ENCODE peak calls at places on chromosomes 5 and 9, in four cellular contexts. One of them, this sample, is unnamed.

GRCh38 chr5:134552301-134552700 is 26.8 kb downstream of the JADE2 start:
- DNase-seq in RWPE1: peak
- DNase-seq in neural crest cell: no peak
- DNase-seq in AG04449: peak
- DNase-seq in this sample: no peak

GRCh38 chr5:147567917-147568598 is 58.2 kb upstream of the DPYSL3 start:
- DNase-seq in neural crest cell: no peak
- DNase-seq in RWPE1: peak
- DNase-seq in AG04449: no peak
- DNase-seq in this sample: no peak

GRCh38 chr5:76718381-76718832 is 2.5 kb downstream of the F2R start:
- DNase-seq in RWPE1: no peak
- DNase-seq in AG04449: no peak
- DNase-seq in neural crest cell: no peak
- DNase-seq in this sample: no peak

GRCh38 chr5:87754009-87754757 is 341.5 kb upstream of the CCNH start:
- DNase-seq in RWPE1: no peak
- DNase-seq in neural crest cell: no peak
- DNase-seq in AG04449: no peak
- DNase-seq in this sample: no peak

GRCh38 chr9:19493174-19493811 is 84.5 kb downstream of the ACER2 start:
- DNase-seq in AG04449: no peak
- DNase-seq in RWPE1: peak
- DNase-seq in neural crest cell: peak
- DNase-seq in this sample: no peak

GRCh38 chr5:128597151-128597550 is 59.1 kb upstream of the FBN2 start:
- DNase-seq in RWPE1: no peak
- DNase-seq in AG04449: no peak
- DNase-seq in neural crest cell: no peak
- DNase-seq in this sample: no peak

GRCh38 chr5:91305640-91306039 is 77.5 kb downstream of the ARRDC3 start:
- DNase-seq in AG04449: no peak
- DNase-seq in neural crest cell: no peak
- DNase-seq in RWPE1: no peak
- DNase-seq in this sample: no peak

GRCh38 chr5:82347213-82347947 is 69.2 kb upstream of the RPS23 start:
- DNase-seq in RWPE1: no peak
- DNase-seq in AG04449: no peak
- DNase-seq in neural crest cell: peak
- DNase-seq in this sample: no peak

GRCh38 chr5:87020099-87020934 is 247.4 kb upstream of the RASA1 start:
- DNase-seq in neural crest cell: no peak
- DNase-seq in RWPE1: no peak
- DNase-seq in AG04449: no peak
- DNase-seq in this sample: no peak

GRCh38 chr9:15205632-15206243 is 101.3 kb downstream of the TTC39B start:
- DNase-seq in AG04449: no peak
- DNase-seq in neural crest cell: no peak
- DNase-seq in RWPE1: no peak
- DNase-seq in this sample: no peak

GRCh38 chr9:5608298-5609254 is 20.3 kb upstream of the RIC1 start:
- DNase-seq in neural crest cell: no peak
- DNase-seq in RWPE1: no peak
- DNase-seq in AG04449: no peak
- DNase-seq in this sample: no peak

GRCh38 chr5:170538970-170539586 is 35.3 kb downstream of the KCNIP1 start:
- DNase-seq in neural crest cell: no peak
- DNase-seq in AG04449: no peak
- DNase-seq in RWPE1: no peak
- DNase-seq in this sample: no peak

GRCh38 chr5:34748431-34748830 is 90.5 kb upstream of the TTC23L start:
- DNase-seq in neural crest cell: no peak
- DNase-seq in AG04449: no peak
- DNase-seq in RWPE1: no peak
- DNase-seq in this sample: no peak

GRCh38 chr9:121620777-121621437 is 30.5 kb upstream of the DAB2IP start:
- DNase-seq in RWPE1: peak
- DNase-seq in neural crest cell: peak
- DNase-seq in AG04449: no peak
- DNase-seq in this sample: no peak

GRCh38 chr9:76441551-76442322 is 17.2 kb upstream of the GCNT1 start:
- DNase-seq in AG04449: no peak
- DNase-seq in neural crest cell: no peak
- DNase-seq in RWPE1: no peak
- DNase-seq in this sample: no peak

GRCh38 chr5:6745706-6746217 is 32.5 kb downstream of the TENT4A start:
- DNase-seq in AG04449: no peak
- DNase-seq in neural crest cell: no peak
- DNase-seq in RWPE1: peak
- DNase-seq in this sample: no peak

GRCh38 chr5:127988149-127988755 is 95.3 kb upstream of the SLC12A2 start:
- DNase-seq in AG04449: peak
- DNase-seq in RWPE1: peak
- DNase-seq in neural crest cell: no peak
- DNase-seq in this sample: no peak

GRCh38 chr5:179296150-179296821 is 49.0 kb downstream of the ADAMTS2 start:
- DNase-seq in neural crest cell: no peak
- DNase-seq in AG04449: no peak
- DNase-seq in RWPE1: no peak
- DNase-seq in this sample: no peak

GRCh38 chr5:175321927-175322532 is 122.0 kb downstream of the DRD1 start:
- DNase-seq in RWPE1: peak
- DNase-seq in neural crest cell: peak
- DNase-seq in AG04449: no peak
- DNase-seq in this sample: no peak

GRCh38 chr9:101460965-101461364 is 25.4 kb upstream of the ALDOB start:
- DNase-seq in AG04449: no peak
- DNase-seq in neural crest cell: no peak
- DNase-seq in RWPE1: no peak
- DNase-seq in this sample: no peak

GRCh38 chr9:6715755-6716643 is 41.8 kb upstream of the KDM4C start:
- DNase-seq in neural crest cell: no peak
- DNase-seq in AG04449: no peak
- DNase-seq in RWPE1: no peak
- DNase-seq in this sample: no peak

GRCh38 chr5:103057208-103058130 is 62.5 kb downstream of the GIN1 start:
- DNase-seq in RWPE1: no peak
- DNase-seq in neural crest cell: no peak
- DNase-seq in AG04449: no peak
- DNase-seq in this sample: no peak

GRCh38 chr5:116557669-116558271 is 16.9 kb downstream of the SEMA6A start:
- DNase-seq in RWPE1: no peak
- DNase-seq in neural crest cell: no peak
- DNase-seq in AG04449: no peak
- DNase-seq in this sample: no peak

GRCh38 chr9:20178197-20178596 is 389.4 kb upstream of the SLC24A2 start:
- DNase-seq in RWPE1: no peak
- DNase-seq in neural crest cell: no peak
- DNase-seq in AG04449: no peak
- DNase-seq in this sample: no peak

GRCh38 chr5:38556599-38557308 is at the start of gene LIFR:
- DNase-seq in RWPE1: peak
- DNase-seq in neural crest cell: peak
- DNase-seq in AG04449: no peak
- DNase-seq in this sample: peak

GRCh38 chr9:82021198-82021597 is 32.6 kb downstream of the SPATA31D1 start:
- DNase-seq in neural crest cell: no peak
- DNase-seq in AG04449: peak
- DNase-seq in RWPE1: peak
- DNase-seq in this sample: no peak

GRCh38 chr5:40914835-40915234 is 5.5 kb downstream of the C7 start:
- DNase-seq in AG04449: no peak
- DNase-seq in RWPE1: no peak
- DNase-seq in neural crest cell: no peak
- DNase-seq in this sample: no peak

GRCh38 chr9:136826188-136826541 is 16.1 kb upstream of the AJM1 start:
- DNase-seq in neural crest cell: no peak
- DNase-seq in AG04449: no peak
- DNase-seq in RWPE1: no peak
- DNase-seq in this sample: no peak

GRCh38 chr5:43560128-43560527 is 3.3 kb upstream of the PAIP1 start:
- DNase-seq in AG04449: peak
- DNase-seq in neural crest cell: no peak
- DNase-seq in RWPE1: no peak
- DNase-seq in this sample: no peak

GRCh38 chr5:88653471-88653870 is 229.5 kb downstream of the MEF2C start:
- DNase-seq in neural crest cell: no peak
- DNase-seq in AG04449: no peak
- DNase-seq in RWPE1: no peak
- DNase-seq in this sample: no peak

GRCh38 chr5:104913840-104914239 is 1351.3 kb upstream of the NUDT12 start:
- DNase-seq in RWPE1: no peak
- DNase-seq in AG04449: no peak
- DNase-seq in neural crest cell: no peak
- DNase-seq in this sample: no peak

GRCh38 chr5:147782053-147783028 is at the start of gene JAKMIP2:
- DNase-seq in RWPE1: peak
- DNase-seq in AG04449: no peak
- DNase-seq in neural crest cell: peak
- DNase-seq in this sample: peak

GRCh38 chr5:33994845-33995244 is 10.4 kb upstream of the SLC45A2 start:
- DNase-seq in RWPE1: no peak
- DNase-seq in AG04449: peak
- DNase-seq in neural crest cell: no peak
- DNase-seq in this sample: no peak

GRCh38 chr9:137825324-137825991 is 52.1 kb upstream of the CACNA1B start:
- DNase-seq in neural crest cell: no peak
- DNase-seq in RWPE1: no peak
- DNase-seq in AG04449: no peak
- DNase-seq in this sample: no peak

DNA sequence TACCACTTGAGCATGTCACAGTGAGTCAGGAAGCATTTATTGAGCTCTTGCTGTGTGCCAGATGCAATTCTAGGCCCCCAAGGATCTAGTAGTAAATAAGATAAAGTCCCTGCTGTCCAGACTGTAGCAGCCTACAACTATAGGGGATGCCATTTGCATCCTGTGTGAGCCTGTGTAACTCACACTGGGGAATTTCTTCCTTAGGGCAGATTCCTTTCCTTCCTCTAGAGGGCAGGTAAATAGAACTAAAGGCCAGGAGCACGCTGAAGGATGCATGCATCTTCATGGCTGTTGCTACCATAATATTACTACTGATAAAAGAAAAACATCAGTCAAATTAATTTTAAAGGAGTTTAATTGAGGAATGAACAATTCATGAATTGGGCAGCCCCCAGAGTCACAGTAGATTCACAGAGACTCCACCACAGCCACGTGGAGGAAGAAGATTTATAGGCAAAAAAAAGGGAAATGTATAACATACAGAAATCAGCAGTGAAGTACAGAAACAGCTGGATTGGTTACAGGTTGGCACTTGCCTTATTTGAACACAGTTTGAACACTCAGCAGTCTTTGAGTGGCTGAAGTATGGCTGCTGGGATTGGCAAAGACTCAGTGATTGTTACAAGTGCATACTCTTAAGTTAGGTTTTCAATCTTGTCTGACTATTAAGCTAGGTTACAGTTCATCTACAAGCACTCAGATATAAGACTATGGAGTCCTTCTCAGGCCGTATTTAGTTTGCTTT is 98.9 kb downstream of the ACTL7B start:
- DNase-seq in RWPE1: peak
- DNase-seq in neural crest cell: no peak
- DNase-seq in AG04449: no peak
- DNase-seq in this sample: no peak
- TF ChIP-seq CTCF in RWPE1: no peak
- TF ChIP-seq CTCF in neural crest cell: peak
- TF ChIP-seq CTCF in AG04449: no peak
- TF ChIP-seq CTCF in this sample: peak

GRCh38 chr9:88990721-88991065 is 575 bp upstream of the S1PR3 start:
- DNase-seq in AG04449: no peak
- DNase-seq in neural crest cell: no peak
- DNase-seq in RWPE1: no peak
- DNase-seq in this sample: no peak
- TF ChIP-seq CTCF in AG04449: no peak
- TF ChIP-seq CTCF in neural crest cell: no peak
- TF ChIP-seq CTCF in RWPE1: no peak
- TF ChIP-seq CTCF in this sample: peak

GRCh38 chr5:160799160-160799559 is 52.9 kb downstream of the ATP10B start:
- DNase-seq in AG04449: no peak
- DNase-seq in neural crest cell: no peak
- DNase-seq in RWPE1: no peak
- DNase-seq in this sample: no peak

GRCh38 chr5:160805376-160805775 is 46.6 kb downstream of the ATP10B start:
- DNase-seq in RWPE1: no peak
- DNase-seq in AG04449: no peak
- DNase-seq in neural crest cell: no peak
- DNase-seq in this sample: no peak

GRCh38 chr5:160800375-160800774 is 51.6 kb downstream of the ATP10B start:
- DNase-seq in neural crest cell: no peak
- DNase-seq in AG04449: no peak
- DNase-seq in RWPE1: no peak
- DNase-seq in this sample: no peak

GRCh38 chr5:160797020-160797419 is 55.0 kb downstream of the ATP10B start:
- DNase-seq in neural crest cell: no peak
- DNase-seq in RWPE1: no peak
- DNase-seq in AG04449: no peak
- DNase-seq in this sample: no peak

GRCh38 chr5:160802567-160802966 is 49.4 kb downstream of the ATP10B start:
- DNase-seq in neural crest cell: no peak
- DNase-seq in AG04449: no peak
- DNase-seq in RWPE1: no peak
- DNase-seq in this sample: no peak
- TF ChIP-seq CTCF in neural crest cell: no peak
- TF ChIP-seq CTCF in AG04449: no peak
- TF ChIP-seq CTCF in RWPE1: no peak
- TF ChIP-seq CTCF in this sample: no peak

GRCh38 chr5:151520294-151520693 is 70.8 kb downstream of the FAT2 start:
- DNase-seq in RWPE1: no peak
- DNase-seq in neural crest cell: no peak
- DNase-seq in AG04449: no peak
- DNase-seq in this sample: no peak
- TF ChIP-seq CTCF in RWPE1: no peak
- TF ChIP-seq CTCF in neural crest cell: no peak
- TF ChIP-seq CTCF in AG04449: no peak
- TF ChIP-seq CTCF in this sample: no peak

GRCh38 chr9:30967484-30967883 is 1417.0 kb upstream of the ACO1 start:
- DNase-seq in RWPE1: peak
- DNase-seq in neural crest cell: no peak
- DNase-seq in AG04449: no peak
- DNase-seq in this sample: no peak
- TF ChIP-seq CTCF in RWPE1: peak
- TF ChIP-seq CTCF in neural crest cell: peak
- TF ChIP-seq CTCF in AG04449: no peak
- TF ChIP-seq CTCF in this sample: no peak

GRCh38 chr9:35660966-35661413 is 2.9 kb downstream of the CCDC107 start:
- DNase-seq in AG04449: no peak
- DNase-seq in neural crest cell: no peak
- DNase-seq in RWPE1: no peak
- DNase-seq in this sample: no peak
- TF ChIP-seq CTCF in AG04449: peak
- TF ChIP-seq CTCF in neural crest cell: no peak
- TF ChIP-seq CTCF in RWPE1: peak
- TF ChIP-seq CTCF in this sample: peak

GRCh38 chr5:52837068-52837467 is 49.4 kb downstream of the ITGA1 start:
- DNase-seq in neural crest cell: peak
- DNase-seq in RWPE1: no peak
- DNase-seq in AG04449: no peak
- DNase-seq in this sample: no peak
- TF ChIP-seq CTCF in neural crest cell: no peak
- TF ChIP-seq CTCF in RWPE1: no peak
- TF ChIP-seq CTCF in AG04449: no peak
- TF ChIP-seq CTCF in this sample: no peak

GRCh38 chr5:36017622-36018021 is 26.4 kb upstream of the UGT3A1 start:
- DNase-seq in AG04449: no peak
- DNase-seq in neural crest cell: no peak
- DNase-seq in RWPE1: no peak
- DNase-seq in this sample: no peak
- TF ChIP-seq CTCF in AG04449: no peak
- TF ChIP-seq CTCF in neural crest cell: no peak
- TF ChIP-seq CTCF in RWPE1: no peak
- TF ChIP-seq CTCF in this sample: no peak

This sample was measured in type B pancreatic cell.